ENCODE peak calls at places on chromosomes 5 and 9, in eight cellular contexts. U, P, X, V, J, H, B and F are unnamed samples.

GRCh38 chr5:126464959-126465358 is 41.8 kb downstream of the GRAMD2B start:
- DNase-seq in H (no peak), X (no peak), J (no peak), P (peak; percentile 63), B (no peak), U (peak; percentile 60), V (no peak), F (no peak)

GRCh38 chr5:80346055-80346454 is 26.3 kb downstream of the SPZ1 start:
- DNase-seq in U (no peak), V (no peak), B (peak; percentile 64), H (peak; percentile 23), X (peak; percentile 2), J (no peak), P (no peak), F (no peak)

GRCh38 chr5:65121880-65122436 is 353.2 kb downstream of the CWC27 start:
- DNase-seq in H (peak; percentile 75), X (peak; percentile 39), V (no peak), J (no peak), B (peak; percentile 44), U (no peak), P (no peak), F (peak; percentile 89)

GRCh38 chr5:94234987-94235386 is 383.4 kb downstream of the KIAA0825 start:
- DNase-seq in J (no peak), B (no peak), H (no peak), V (no peak), X (no peak), U (no peak), P (no peak), F (no peak)

GRCh38 chr5:115461506-115462290 is 82.9 kb downstream of the FEM1C start:
- DNase-seq in J (no peak), B (peak; percentile 63), X (peak; percentile 23), P (no peak), V (peak; percentile 12), H (peak; percentile 97), U (no peak), F (peak; percentile 88)

GRCh38 chr5:73625905-73626811 is at the start of gene ARHGEF28:
- DNase-seq in B (peak; percentile 17), P (peak; percentile 90), X (peak; percentile 66), V (no peak), H (peak; percentile 82), U (peak; percentile 41), J (peak; percentile 62), F (no peak)

GRCh38 chr5:111280282-111280901 is 56.2 kb downstream of the CAMK4 start:
- DNase-seq in H (no peak), X (no peak), J (no peak), U (no peak), V (no peak), B (no peak), P (no peak), F (no peak)

GRCh38 chr5:67165524-67166459 is 30.8 kb downstream of the CD180 start:
- DNase-seq in B (peak; percentile 92), V (peak; percentile 70), H (peak; percentile 82), X (peak; percentile 87), J (peak; percentile 92), P (peak; percentile 90), U (no peak), F (peak; percentile 73)

GRCh38 chr9:136409557-136410455 is 608 bp downstream of the ENTR1 start:
- DNase-seq in X (peak; percentile 37), B (peak; percentile 58), J (peak; percentile 52), V (no peak), H (peak; percentile 53), P (peak; percentile 78), U (peak; percentile 9), F (peak; percentile 46)